ENCODE peak calls at places on chromosomes 4 and X, in six cellular contexts. G is progenitor cell of endocrine pancreas; I is dermis blood vessel endothelial cell; A is activated T-helper 1 cell treated with anti-CD3 and anti-CD28 coated beads, Interleukin-12 subunit alpha, Interleukin-12 subunit beta, Interleukin-2, Interleukin-4 antibody, amounts not matched to agents 30 ng/mL and 10 ng/mL and 1 ng/mL, durations not matched to agents 14 hours and 24 hours and 36 hours; E is HEK293T; S is fibroblast of mammary gland. P is an unnamed sample.

GRCh38 chrX:39445336-39445735 is 644.1 kb downstream of the MID1IP1 start:
- DNase-seq in G (no peak), I (peak), A (no peak), E (peak), S (no peak), P (peak)

GRCh38 chr4:78954048-78954666 is 14.9 kb upstream of the PAQR3 start:
- DNase-seq in G (no peak), I (peak), A (no peak), E (peak), S (peak), P (peak)

GRCh38 chr4:38162240-38162784 is 202.1 kb downstream of the PTTG2 start:
- DNase-seq in G (no peak), I (peak), A (no peak), E (no peak), S (peak), P (no peak)

GRCh38 chr4:139099366-139099982 is 77.5 kb downstream of the ELF2 start:
- DNase-seq in G (peak), I (peak), A (peak), E (peak), S (peak), P (peak)

GRCh38 chr4:95095352-95095974 is 337.7 kb downstream of the BMPR1B start:
- DNase-seq in G (no peak), I (peak), A (no peak), E (no peak), S (peak), P (no peak)

GRCh38 chrX:18640686-18641085 is 31.2 kb downstream of the RS1 start:
- DNase-seq in G (no peak), I (no peak), A (no peak), E (no peak), S (no peak), P (no peak)

GRCh38 chr4:80074651-80075050 is 1.6 kb upstream of the ANTXR2 start:
- DNase-seq in G (no peak), I (no peak), A (no peak), E (no peak), S (no peak), P (no peak)

GRCh38 chr4:55554453-55555030 is 7.8 kb upstream of the CLOCK start:
- DNase-seq in G (no peak), I (peak), A (no peak), E (peak), S (peak), P (peak)

GRCh38 chrX:129360175-129360574 is 163.1 kb downstream of the SMARCA1 start:
- DNase-seq in G (peak), I (peak), A (peak), E (peak), S (peak), P (peak)

GRCh38 chrX:51406688-51407519 is 74.3 kb downstream of the NUDT10 start:
- DNase-seq in G (no peak), I (no peak), A (no peak), E (no peak), S (no peak), P (no peak)

GRCh38 chr4:1596393-1596792 is 87.7 kb downstream of the FAM53A start:
- DNase-seq in G (no peak), I (no peak), A (no peak), E (no peak), S (no peak), P (no peak)

P was measured in erythroblast.